ENCODE peak calls at places on chromosomes 4 and X, in four cellular contexts. V is HepG2, B is GM12878, W is H1. X is an unnamed sample. For H3K9me3, the result is how much of the 10 kb centered on the place peaks cover.

GRCh38 chr4:107721436-107722090 is 1.5 kb upstream of the PAPSS1 start:
- DNase-seq in B (no peak), V (no peak), W (peak), X (no peak)

GRCh38 chrX:7110821-7111276 is 36.7 kb upstream of the STS start:
- DNase-seq in B (peak), W (no peak), V (no peak), X (no peak)

GRCh38 chrX:10381218-10381617 is 224.4 kb downstream of the CLCN4 start:
- DNase-seq in V (no peak), W (no peak), B (no peak), X (no peak)

GRCh38 chrX:150092549-150092948 is 154.3 kb upstream of the EOLA2 start:
- DNase-seq in B (no peak), V (no peak), W (no peak), X (no peak)

GRCh38 chrX:16882702-16883486 is 12.7 kb upstream of the RBBP7 start:
- DNase-seq in B (peak), W (peak), V (peak), X (peak)

GRCh38 chr4:17817027-17817426 is 6.2 kb downstream of the NCAPG start:
- DNase-seq in B (peak), V (peak), W (no peak), X (no peak)

GRCh38 chrX:101452051-101452450 is 33.2 kb upstream of the ARMCX4 start:
- DNase-seq in B (no peak), V (no peak), W (no peak), X (no peak)

GRCh38 chrX:144592036-144592435 is 655.3 kb upstream of the SPANXN1 start:
- DNase-seq in B (no peak), V (no peak), W (no peak), X (no peak)

GRCh38 chr4:169619518-169619957 is 840 bp upstream of the CLCN3 start:
- DNase-seq in B (no peak), V (peak), W (no peak), X (peak)

GRCh38 chr4:142406917-142407501 is 439.1 kb downstream of the INPP4B start:
- DNase-seq in B (no peak), W (no peak), V (no peak), X (no peak)

GRCh38 chr4:128394778-128395177 is 107.2 kb upstream of the PGRMC2 start:
- DNase-seq in B (no peak), V (no peak), W (no peak), X (no peak)

GRCh38 chrX:115332832-115333231 is 43.3 kb downstream of the LUZP4 start:
- DNase-seq in V (no peak), W (no peak), B (no peak), X (no peak)

GRCh38 chrX:96837808-96838207 is 45.9 kb upstream of the RPA4 start:
- DNase-seq in B (no peak), W (no peak), V (no peak), X (no peak)

GRCh38 chrX:136711147-136711546 is 63.2 kb downstream of the CD40LG start:
- DNase-seq in V (no peak), W (no peak), B (no peak), X (no peak)

GRCh38 chrX:102930990-102931756 is 5.9 kb upstream of the RAB40AL start:
- DNase-seq in V (no peak), W (no peak), B (no peak), X (no peak)

GRCh38 chr4:79688696-79689095 is 280.7 kb upstream of the GK2 start:
- DNase-seq in W (no peak), B (no peak), V (no peak), X (no peak)

GRCh38 chr4:80922951-80923350 is 107.6 kb upstream of the BMP3 start:
- DNase-seq in V (no peak), B (no peak), W (no peak), X (no peak)

GRCh38 chr4:138891610-138892009 is 124.0 kb upstream of the NOCT start:
- DNase-seq in V (no peak), W (no peak), B (no peak), X (no peak)

GRCh38 chr4:11799182-11799581 is 370.5 kb upstream of the HS3ST1 start:
- DNase-seq in B (no peak), W (no peak), V (no peak), X (no peak)

GRCh38 chr4:141905751-141906150 is 269.4 kb downstream of the IL15 start:
- DNase-seq in B (no peak), V (no peak), W (no peak), X (no peak)

GRCh38 chr4:13413719-13414437 is 70.3 kb downstream of the RAB28 start:
- DNase-seq in B (no peak), V (no peak), W (no peak), X (no peak)

GRCh38 chr4:98794565-98795205 is 134.2 kb downstream of the EIF4E start:
- DNase-seq in B (no peak), V (no peak), W (no peak), X (no peak)

GRCh38 chrX:155188786-155189185 is 27.5 kb upstream of the VBP1 start:
- DNase-seq in W (no peak), B (no peak), V (no peak), X (no peak)

GRCh38 chr4:73172166-73172565 is 86.4 kb downstream of the ANKRD17 start:
- DNase-seq in B (no peak), V (no peak), W (no peak), X (no peak)
- H3K9me3 ChIP-seq in B (under half), V (under half), W (under half), X (under half)

DNA sequence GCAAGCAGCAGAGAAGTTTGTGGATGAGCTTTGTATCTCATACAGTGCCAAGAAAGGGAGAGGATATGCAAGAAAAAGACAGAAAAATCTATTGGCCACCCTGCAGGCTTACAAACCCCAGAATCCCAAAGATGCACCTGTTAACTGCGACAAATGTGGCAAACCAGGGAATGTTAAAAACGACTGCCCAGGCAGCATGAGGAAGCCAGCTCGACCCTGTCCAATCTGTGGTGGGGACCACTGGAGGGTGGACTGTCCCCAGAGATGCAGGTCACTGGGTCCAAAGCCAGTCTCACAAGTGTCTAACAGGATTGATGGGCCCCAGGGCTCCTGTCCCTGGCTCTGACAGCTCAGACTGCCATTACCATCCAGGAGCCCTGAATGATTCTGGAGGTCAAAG is 12.9 kb upstream of the COL25A1 start:
- DNase-seq in B (no peak), W (no peak), V (no peak), X (no peak)
- H3K9ac ChIP-seq in B (no peak), W (no peak), V (no peak), X (no peak)

GRCh38 chr4:163866728-163867313 is 372.3 kb downstream of the TMA16 start:
- DNase-seq in W (no peak), B (no peak), V (no peak), X (no peak)
- TF ChIP-seq SUZ12 in W (no peak), B (no peak), V (no peak), X (no peak)

GRCh38 chr4:244471-244870 is 60.8 kb downstream of the ZNF732 start:
- DNase-seq in W (peak), V (peak), B (peak), X (peak)
- H3K9me3 ChIP-seq in W (under half), V (half or more), B (under half), X (half or more)

GRCh38 chrX:110944323-110944761 is 148.7 kb upstream of the CHRDL1 start:
- DNase-seq in B (no peak), V (no peak), W (peak), X (peak)
- H3K9ac ChIP-seq in B (no peak), V (no peak), W (peak), X (peak)

GRCh38 chr4:836781-837301 is 10.9 kb upstream of the CPLX1 start:
- DNase-seq in V (peak), W (no peak), B (no peak), X (no peak)

GRCh38 chr4:835148-836002 is 9.4 kb upstream of the CPLX1 start:
- DNase-seq in V (peak), B (no peak), W (no peak), X (no peak)

GRCh38 chr4:837772-838171 is 11.8 kb upstream of the CPLX1 start:
- DNase-seq in B (no peak), W (no peak), V (no peak), X (no peak)

GRCh38 chr4:836003-836511 is 10.1 kb upstream of the CPLX1 start:
- DNase-seq in W (no peak), B (no peak), V (no peak), X (no peak)

GRCh38 chr4:839675-840443 is 13.9 kb upstream of the CPLX1 start:
- DNase-seq in V (no peak), B (no peak), W (no peak), X (no peak)
- TF ChIP-seq SUZ12 in V (no peak), B (no peak), W (no peak), X (no peak)

GRCh38 chrX:73455171-73455570 is 8.3 kb downstream of the CDX4 start:
- DNase-seq in V (no peak), B (no peak), W (no peak), X (no peak)
- H3K9me3 ChIP-seq in V (under half), B (under half), W (under half), X (under half)

DNA sequence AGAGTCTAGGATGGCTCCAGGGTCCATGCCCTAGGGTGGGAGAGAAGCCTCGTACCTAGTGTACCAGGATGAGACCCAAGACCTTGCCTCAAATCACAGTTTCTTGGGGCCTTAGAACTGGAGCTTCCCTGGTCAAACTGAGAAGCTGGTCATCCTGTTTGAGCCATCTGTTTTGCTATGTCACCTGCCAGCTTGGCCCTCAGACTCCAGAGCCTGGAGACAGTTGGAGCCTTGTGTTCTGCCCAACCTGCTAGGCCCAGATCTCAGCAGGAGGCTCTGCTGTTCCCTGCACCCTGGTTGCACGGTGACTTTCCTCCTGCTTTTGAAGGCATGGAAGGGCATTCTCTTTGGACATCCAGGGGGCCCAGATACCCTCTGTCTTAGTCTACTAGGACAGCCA is 206.3 kb upstream of the ATP6AP2 start:
- DNase-seq in W (no peak), V (no peak), B (no peak), X (no peak)
- H3K9ac ChIP-seq in W (no peak), V (no peak), B (no peak), X (no peak)

GRCh38 chrX:50202539-50202938 is 1.7 kb upstream of the AKAP4 start:
- DNase-seq in W (no peak), V (no peak), B (no peak), X (no peak)
- TF ChIP-seq SUZ12 in W (no peak), V (no peak), B (no peak), X (no peak)

GRCh38 chrX:117095393-117095792 is 632.6 kb upstream of the CT83 start:
- DNase-seq in B (no peak), W (no peak), V (no peak), X (no peak)

GRCh38 chrX:117094149-117094548 is 631.4 kb upstream of the CT83 start:
- DNase-seq in B (no peak), W (no peak), V (no peak), X (no peak)

GRCh38 chrX:117096528-117096927 is 633.8 kb upstream of the CT83 start:
- DNase-seq in W (no peak), B (no peak), V (no peak), X (no peak)

GRCh38 chrX:117093319-117093718 is 630.5 kb upstream of the CT83 start:
- DNase-seq in V (no peak), B (no peak), W (no peak), X (no peak)

DNA sequence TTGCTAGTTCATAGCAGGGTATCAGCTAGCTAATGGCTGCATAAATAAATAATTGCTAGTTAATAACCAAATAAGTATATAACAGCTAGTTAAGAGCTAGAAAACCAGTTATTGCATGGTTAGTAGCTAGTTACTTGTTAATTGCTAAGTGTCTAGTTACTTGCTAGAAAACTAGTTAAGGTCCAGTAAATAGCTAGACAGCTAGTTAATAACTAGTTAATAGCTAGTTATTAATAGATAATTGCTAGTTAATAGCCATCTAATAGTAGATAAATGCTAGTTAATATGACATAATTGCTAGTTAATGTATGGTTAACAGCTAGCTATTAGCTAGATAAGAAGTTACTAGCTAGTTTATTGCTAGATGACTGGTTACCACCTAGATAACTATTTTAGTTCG is 629.9 kb upstream of the CT83 start:
- DNase-seq in B (no peak), W (no peak), V (no peak), X (no peak)
- H3K9me3 ChIP-seq in B (under half), W (under half), V (under half), X (under half)